ENCODE peak calls at places on chromosomes 1 and 21, in six cellular contexts. U is K562, L is HepG2, X is GM12891, J is H1, M is GM12878. T is an unnamed sample.

GRCh38 chr1:189149547-189150375 is 1327.9 kb downstream of the BRINP3 start:
- DNase-seq in J (peak; percentile 56), M (no peak), U (peak; percentile 35), X (no peak), L (peak; percentile 40), T (no peak)

GRCh38 chr1:245556057-245556456 is 401.3 kb downstream of the KIF26B start:
- DNase-seq in X (no peak), L (no peak), U (no peak), J (no peak), M (no peak), T (no peak)

GRCh38 chr1:174008979-174009378 is 13.2 kb downstream of the RC3H1 start:
- DNase-seq in X (no peak), M (no peak), J (no peak), L (no peak), U (no peak), T (no peak)

GRCh38 chr1:96660503-96660902 is 61.1 kb upstream of the PTBP2 start:
- DNase-seq in L (no peak), U (no peak), X (no peak), M (no peak), J (no peak), T (no peak)

GRCh38 chr1:1941211-1941841 is 22.2 kb upstream of the TMEM52 start:
- DNase-seq in X (no peak), L (peak; percentile 92), J (no peak), U (no peak), M (no peak), T (no peak)

GRCh38 chr1:20936216-20936615 is 149.1 kb upstream of the HP1BP3 start:
- DNase-seq in J (no peak), L (no peak), M (no peak), X (no peak), U (no peak), T (no peak)

GRCh38 chr1:209048961-209049669 is 534.4 kb upstream of the CAMK1G start:
- DNase-seq in X (no peak), L (no peak), J (no peak), M (no peak), U (no peak), T (no peak)

GRCh38 chr1:59317780-59318179 is 20.9 kb downstream of the FGGY start:
- DNase-seq in X (no peak), M (no peak), U (no peak), L (no peak), J (no peak), T (no peak)

GRCh38 chr21:43854773-43855633 is 10.0 kb upstream of the AGPAT3 start:
- DNase-seq in M (peak; percentile 67), U (peak; percentile 88), X (peak; percentile 67), J (no peak), L (no peak), T (peak; percentile 60)

GRCh38 chr1:114113801-114114750 is 39.6 kb downstream of the SYT6 start:
- DNase-seq in U (peak; percentile 58), X (no peak), L (no peak), M (no peak), J (no peak), T (no peak)

GRCh38 chr1:196433000-196433399 is 175.2 kb downstream of the KCNT2 start:
- DNase-seq in U (no peak), X (no peak), J (no peak), L (no peak), M (no peak), T (no peak)

GRCh38 chr1:196440711-196441110 is 167.5 kb downstream of the KCNT2 start:
- DNase-seq in U (no peak), J (no peak), L (peak; percentile 7), M (no peak), X (no peak), T (no peak)

GRCh38 chr1:196438324-196438723 is 169.9 kb downstream of the KCNT2 start:
- DNase-seq in L (peak; percentile 84), M (no peak), X (no peak), U (no peak), J (no peak), T (no peak)

DNA sequence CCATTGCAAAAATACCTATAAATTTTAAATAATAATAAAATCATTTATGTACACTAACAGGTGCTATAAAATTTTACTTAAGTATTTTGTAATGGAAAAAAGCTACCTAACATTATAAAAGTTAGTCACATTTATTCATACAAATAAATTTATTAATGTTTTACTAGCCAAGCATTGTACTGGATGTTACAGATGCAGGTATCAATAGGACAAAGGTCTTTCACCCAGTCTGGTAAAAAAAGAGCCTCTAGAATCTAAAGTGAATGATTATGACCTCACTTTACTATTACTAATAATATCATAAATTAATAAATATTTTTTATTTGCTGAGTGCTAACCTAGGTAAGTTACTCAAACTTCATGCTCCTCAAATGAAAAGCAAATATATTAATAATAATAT is 170.6 kb downstream of the KCNT2 start:
- DNase-seq in U (no peak), X (no peak), L (no peak), J (no peak), M (no peak), T (no peak)
- TF ChIP-seq TAF1 in U (no peak), X (no peak), L (no peak), J (no peak), M (no peak), T (no peak)

GRCh38 chr1:154327466-154328317 is 2.4 kb downstream of the ATP8B2 start:
- DNase-seq in X (no peak), U (no peak), J (no peak), M (no peak), L (no peak), T (no peak)

GRCh38 chr1:154326546-154327465 is 1.5 kb downstream of the ATP8B2 start:
- DNase-seq in U (peak; percentile 77), L (no peak), X (no peak), M (no peak), J (no peak), T (no peak)

GRCh38 chr1:154329152-154329521 is 3.8 kb downstream of the ATP8B2 start:
- DNase-seq in M (no peak), U (no peak), L (no peak), J (no peak), X (no peak), T (no peak)

GRCh38 chr1:154329551-154330131 is 4.3 kb downstream of the ATP8B2 start:
- DNase-seq in L (no peak), J (no peak), M (no peak), X (no peak), U (peak; percentile 74), T (no peak)

GRCh38 chr1:154328318-154329151 is 3.2 kb downstream of the ATP8B2 start:
- DNase-seq in L (no peak), U (no peak), M (no peak), J (no peak), X (peak; percentile 83), T (peak; percentile 81)
- TF ChIP-seq POLR2AphosphoS5 in L (no peak), U (no peak), M (no peak), J (no peak), X (no peak), T (no peak)

DNA sequence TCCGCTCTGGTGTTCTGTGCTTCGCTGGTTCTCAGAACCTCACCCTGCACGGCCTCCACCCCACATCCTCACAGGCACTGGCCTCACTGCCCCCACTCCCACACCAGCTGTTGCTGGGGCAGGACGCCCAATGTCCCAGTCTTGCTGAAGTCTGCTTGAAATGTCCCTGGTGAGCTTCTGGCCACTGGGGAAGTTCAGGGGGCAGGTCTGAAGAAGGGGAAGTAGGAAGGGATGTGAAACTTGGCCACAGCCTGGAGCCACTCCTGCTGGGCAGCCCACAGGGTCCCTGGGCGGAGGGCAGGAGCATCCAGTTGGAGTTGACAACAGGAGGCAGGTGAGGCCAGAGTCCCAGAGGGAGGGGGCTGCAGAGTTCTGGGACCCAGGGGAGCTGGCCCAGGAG is at the start of gene C1QA:
- DNase-seq in U (no peak), X (no peak), M (no peak), J (no peak), L (no peak), T (no peak)
- TF ChIP-seq POLR2A in U (no peak), X (no peak), M (no peak), J (no peak), L (no peak), T (no peak)

DNA sequence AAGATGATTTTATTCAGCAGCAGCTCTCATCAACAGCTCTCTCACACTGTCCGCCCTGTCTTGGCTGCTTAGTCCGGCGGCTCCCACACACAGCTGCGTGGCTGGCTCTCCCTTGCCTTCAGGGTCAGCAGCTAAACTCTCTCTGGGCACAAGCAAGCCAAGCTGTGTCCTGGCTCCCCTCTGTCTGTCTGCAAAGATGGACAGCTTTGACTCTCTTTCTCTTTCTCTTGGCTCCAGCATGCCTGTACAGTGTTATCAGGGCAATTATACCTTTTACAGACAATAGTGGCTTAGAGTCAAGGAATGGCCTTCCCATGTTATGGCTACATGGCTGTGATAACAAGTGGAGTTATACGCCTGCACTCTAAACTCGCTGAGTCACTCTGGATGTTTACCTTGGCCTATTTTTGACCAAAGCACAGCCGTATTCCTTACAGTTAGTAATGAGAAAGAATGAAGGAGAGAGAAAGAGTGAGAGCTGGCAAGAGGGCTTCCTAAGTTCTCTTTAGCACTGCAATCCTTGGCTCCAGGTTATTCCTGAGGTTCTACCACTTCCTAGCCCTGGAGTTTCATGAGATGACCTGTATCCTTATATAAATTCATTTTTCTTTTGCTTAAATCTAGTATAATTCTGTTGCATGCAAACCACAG is 59.9 kb upstream of the ZSWIM5 start:
- DNase-seq in U (peak; percentile 17), X (no peak), L (peak; percentile 89), J (no peak), M (no peak), T (no peak)
- TF ChIP-seq TAF1 in U (no peak), X (no peak), L (peak; percentile 32), J (no peak), M (no peak), T (no peak)

GRCh38 chr1:36182734-36183133 is 26.8 kb downstream of the MAP7D1 start:
- DNase-seq in L (no peak), U (no peak), M (no peak), X (no peak), J (no peak), T (no peak)
- TF ChIP-seq POLR2AphosphoS5 in L (no peak), U (no peak), M (no peak), X (peak; percentile 46), J (no peak), T (peak; percentile 17)

GRCh38 chr1:37732111-37732780 is 32.7 kb downstream of the EPHA10 start:
- DNase-seq in U (no peak), J (no peak), L (peak; percentile 81), M (no peak), X (no peak), T (no peak)
- TF ChIP-seq POLR2A in U (no peak), J (no peak), L (no peak), M (no peak), X (no peak), T (no peak)

GRCh38 chr1:38446936-38447335 is 400.3 kb upstream of the POU3F1 start:
- DNase-seq in U (no peak), M (no peak), L (no peak), J (no peak), X (no peak), T (no peak)

GRCh38 chr1:38440402-38440801 is 393.8 kb upstream of the POU3F1 start:
- DNase-seq in M (no peak), U (no peak), J (no peak), L (no peak), X (no peak), T (no peak)

GRCh38 chr1:38444770-38445442 is 398.3 kb upstream of the POU3F1 start:
- DNase-seq in J (no peak), U (no peak), L (no peak), M (no peak), X (no peak), T (no peak)

GRCh38 chr1:38444311-38444710 is 397.7 kb upstream of the POU3F1 start:
- DNase-seq in M (no peak), X (no peak), L (no peak), U (no peak), J (no peak), T (no peak)
- TF ChIP-seq TAF1 in M (no peak), X (no peak), L (no peak), U (no peak), J (no peak), T (no peak)